ENCODE peak calls at places on chromosomes 1 and 21, in nine cellular contexts. One of them, this sample, is unnamed.

GRCh38 chr21:36706951-36707762 is 8.2 kb downstream of the SIM2 start:
- DNase-seq in activated naive CD8-positive, alpha-beta T cell treated with anti-CD3 and anti-CD28 coated beads for 36 hours: no peak
- DNase-seq in A172: no peak
- DNase-seq in effector memory CD8-positive, alpha-beta T cell: no peak
- DNase-seq in H9: peak; percentile 63
- DNase-seq in foreskin fibroblast: no peak
- DNase-seq in ovary: no peak
- DNase-seq in AG10803: no peak
- DNase-seq in skeletal muscle cell: no peak
- DNase-seq in this sample: no peak

GRCh38 chr1:24060482-24060881 is 51.5 kb downstream of the MYOM3 start:
- DNase-seq in activated naive CD8-positive, alpha-beta T cell treated with anti-CD3 and anti-CD28 coated beads for 36 hours: no peak
- DNase-seq in A172: no peak
- DNase-seq in effector memory CD8-positive, alpha-beta T cell: no peak
- DNase-seq in H9: no peak
- DNase-seq in foreskin fibroblast: no peak
- DNase-seq in ovary: no peak
- DNase-seq in AG10803: no peak
- DNase-seq in skeletal muscle cell: no peak
- DNase-seq in this sample: no peak

GRCh38 chr1:24102966-24103365 is 9.0 kb downstream of the MYOM3 start:
- DNase-seq in activated naive CD8-positive, alpha-beta T cell treated with anti-CD3 and anti-CD28 coated beads for 36 hours: no peak
- DNase-seq in A172: no peak
- DNase-seq in effector memory CD8-positive, alpha-beta T cell: no peak
- DNase-seq in H9: no peak
- DNase-seq in foreskin fibroblast: no peak
- DNase-seq in ovary: no peak
- DNase-seq in AG10803: peak; percentile 39
- DNase-seq in skeletal muscle cell: no peak
- DNase-seq in this sample: no peak

GRCh38 chr1:27542463-27543273 is 52.7 kb upstream of the WASF2 start:
- DNase-seq in activated naive CD8-positive, alpha-beta T cell treated with anti-CD3 and anti-CD28 coated beads for 36 hours: no peak
- DNase-seq in A172: peak; percentile 94
- DNase-seq in effector memory CD8-positive, alpha-beta T cell: no peak
- DNase-seq in H9: no peak
- DNase-seq in foreskin fibroblast: peak; percentile 62
- DNase-seq in ovary: peak; percentile 42
- DNase-seq in AG10803: no peak
- DNase-seq in skeletal muscle cell: no peak
- DNase-seq in this sample: peak; percentile 58

GRCh38 chr1:24294228-24294672 is 24.9 kb upstream of the GRHL3 start:
- DNase-seq in activated naive CD8-positive, alpha-beta T cell treated with anti-CD3 and anti-CD28 coated beads for 36 hours: no peak
- DNase-seq in A172: peak; percentile 74
- DNase-seq in effector memory CD8-positive, alpha-beta T cell: no peak
- DNase-seq in H9: no peak
- DNase-seq in foreskin fibroblast: peak; percentile 97
- DNase-seq in ovary: no peak
- DNase-seq in AG10803: peak; percentile 97
- DNase-seq in skeletal muscle cell: peak; percentile 96
- DNase-seq in this sample: no peak

GRCh38 chr21:45535341-45536081 is 6.7 kb downstream of the SLC19A1 start:
- DNase-seq in activated naive CD8-positive, alpha-beta T cell treated with anti-CD3 and anti-CD28 coated beads for 36 hours: no peak
- DNase-seq in A172: no peak
- DNase-seq in effector memory CD8-positive, alpha-beta T cell: no peak
- DNase-seq in H9: no peak
- DNase-seq in foreskin fibroblast: no peak
- DNase-seq in ovary: no peak
- DNase-seq in AG10803: no peak
- DNase-seq in skeletal muscle cell: no peak
- DNase-seq in this sample: no peak

GRCh38 chr1:20411196-20411980 is 74.6 kb downstream of the CAMK2N1 start:
- DNase-seq in activated naive CD8-positive, alpha-beta T cell treated with anti-CD3 and anti-CD28 coated beads for 36 hours: no peak
- DNase-seq in A172: peak; percentile 81
- DNase-seq in effector memory CD8-positive, alpha-beta T cell: no peak
- DNase-seq in H9: peak; percentile 45
- DNase-seq in foreskin fibroblast: peak; percentile 98
- DNase-seq in ovary: no peak
- DNase-seq in AG10803: peak; percentile 92
- DNase-seq in skeletal muscle cell: peak; percentile 89
- DNase-seq in this sample: peak; percentile 54

GRCh38 chr1:55803429-55803828 is 588.3 kb upstream of the USP24 start:
- DNase-seq in activated naive CD8-positive, alpha-beta T cell treated with anti-CD3 and anti-CD28 coated beads for 36 hours: no peak
- DNase-seq in A172: no peak
- DNase-seq in effector memory CD8-positive, alpha-beta T cell: no peak
- DNase-seq in H9: no peak
- DNase-seq in foreskin fibroblast: no peak
- DNase-seq in ovary: no peak
- DNase-seq in AG10803: no peak
- DNase-seq in skeletal muscle cell: no peak
- DNase-seq in this sample: no peak

GRCh38 chr1:219666242-219666641 is 53.3 kb upstream of the ZC3H11B start:
- DNase-seq in activated naive CD8-positive, alpha-beta T cell treated with anti-CD3 and anti-CD28 coated beads for 36 hours: no peak
- DNase-seq in A172: no peak
- DNase-seq in effector memory CD8-positive, alpha-beta T cell: no peak
- DNase-seq in H9: no peak
- DNase-seq in foreskin fibroblast: peak; percentile 78
- DNase-seq in ovary: no peak
- DNase-seq in AG10803: peak; percentile 13
- DNase-seq in skeletal muscle cell: peak; percentile 80
- DNase-seq in this sample: no peak

GRCh38 chr1:156571959-156572662 is at the start of gene IQGAP3:
- DNase-seq in activated naive CD8-positive, alpha-beta T cell treated with anti-CD3 and anti-CD28 coated beads for 36 hours: peak; percentile 79
- DNase-seq in A172: peak; percentile 88
- DNase-seq in effector memory CD8-positive, alpha-beta T cell: peak; percentile 61
- DNase-seq in H9: peak; percentile 92
- DNase-seq in foreskin fibroblast: peak; percentile 91
- DNase-seq in ovary: peak; percentile 82
- DNase-seq in AG10803: peak; percentile 76
- DNase-seq in skeletal muscle cell: peak; percentile 25
- DNase-seq in this sample: peak; percentile 83